ENCODE peak calls at places on chromosomes 3 and 15, in five cellular contexts. W, R, Q, P and A are unnamed samples.

GRCh38 chr3:138465927-138466326 is 31.5 kb downstream of the ESYT3 start:
- DNase-seq in W (no peak), R (no peak), Q (no peak), P (no peak), A (no peak)

GRCh38 chr15:41006479-41006878 is 53.2 kb downstream of the CHAC1 start:
- DNase-seq in W (no peak), R (no peak), Q (no peak), P (no peak), A (no peak)

GRCh38 chr3:63519426-63519825 is 133.0 kb upstream of the SNTN start:
- DNase-seq in W (no peak), R (no peak), Q (no peak), P (no peak), A (no peak)

GRCh38 chr15:42608110-42608531 is 32.7 kb downstream of the STARD9 start:
- DNase-seq in W (peak; percentile 65), R (no peak), Q (no peak), P (no peak), A (peak; percentile 48)

GRCh38 chr3:149506965-149507364 is 32.5 kb downstream of the TM4SF4 start:
- DNase-seq in W (no peak), R (no peak), Q (no peak), P (no peak), A (no peak)

GRCh38 chr15:29089731-29090616 is 179.6 kb downstream of the NSMCE3 start:
- DNase-seq in W (no peak), R (no peak), Q (no peak), P (no peak), A (no peak)

GRCh38 chr3:107942244-107942643 is 148.6 kb downstream of the CD47 start:
- DNase-seq in W (peak; percentile 68), R (no peak), Q (no peak), P (no peak), A (no peak)

GRCh38 chr3:31285808-31286486 is 246.8 kb upstream of the STT3B start:
- DNase-seq in W (no peak), R (no peak), Q (no peak), P (no peak), A (no peak)

GRCh38 chr3:62653806-62654205 is 221.4 kb downstream of the CADPS start:
- DNase-seq in W (no peak), R (no peak), Q (no peak), P (no peak), A (no peak)

GRCh38 chr15:56734013-56734625 is 810 bp upstream of the ZNF280D start:
- DNase-seq in W (no peak), R (no peak), Q (no peak), P (no peak), A (peak; percentile 22)

DNA sequence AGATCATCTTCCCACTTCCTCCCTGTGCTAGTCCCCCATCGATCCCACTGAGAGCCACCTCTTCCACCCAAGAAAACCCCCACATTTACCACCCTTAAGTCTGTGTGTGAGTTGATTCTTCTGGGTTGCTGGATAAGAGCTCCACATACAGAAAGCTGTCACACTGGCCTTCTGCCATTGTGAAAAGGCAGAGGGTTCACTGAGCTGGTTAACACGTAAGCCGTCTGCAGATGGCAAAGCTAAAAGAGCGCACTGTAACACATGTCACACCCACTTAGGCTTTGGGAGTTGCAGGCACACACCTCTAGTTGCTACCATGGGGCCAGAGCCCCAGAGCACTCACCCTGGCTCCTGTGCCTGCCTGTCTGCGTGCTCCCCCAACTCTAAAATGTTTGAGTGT is 309.7 kb upstream of the LRRC3B start:
- DNase-seq in W (no peak), R (no peak), Q (no peak), P (no peak), A (no peak)
- TF ChIP-seq POLR2A in W (no peak), R (no peak), Q (no peak), P (no peak), A (no peak)

DNA sequence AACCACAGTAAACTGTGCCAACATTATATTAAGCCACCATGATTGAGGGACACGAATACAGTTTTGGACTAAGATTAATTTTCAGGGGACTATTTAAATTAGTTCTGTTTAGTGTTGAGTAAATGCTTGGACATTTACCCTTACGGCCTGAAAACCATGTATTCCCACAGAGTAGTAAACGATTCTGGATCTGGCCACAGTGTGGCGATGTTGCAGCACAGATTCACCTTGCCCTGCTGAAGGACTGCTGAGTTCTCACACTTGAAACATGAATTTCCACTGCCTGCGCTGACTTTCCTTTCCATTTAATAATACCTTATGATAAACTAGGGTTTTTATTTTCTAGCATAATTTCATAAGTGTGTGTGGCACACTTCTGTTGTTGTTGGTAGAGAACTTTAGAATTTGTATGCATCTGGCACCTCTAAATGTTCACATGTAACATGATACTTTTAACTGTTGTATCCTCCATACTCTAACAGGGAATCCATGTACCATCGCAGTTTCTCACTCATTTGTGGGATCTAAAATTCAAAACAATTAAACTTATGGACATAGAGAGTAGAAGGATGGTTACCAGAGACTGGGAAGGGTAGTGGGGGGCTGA is 53.9 kb downstream of the C3orf38 start:
- DNase-seq in W (peak; percentile 72), R (peak; percentile 25), Q (peak; percentile 89), P (peak; percentile 66), A (peak; percentile 77)
- TF ChIP-seq POLR2A in W (no peak), R (no peak), Q (no peak), P (no peak), A (no peak)

DNA sequence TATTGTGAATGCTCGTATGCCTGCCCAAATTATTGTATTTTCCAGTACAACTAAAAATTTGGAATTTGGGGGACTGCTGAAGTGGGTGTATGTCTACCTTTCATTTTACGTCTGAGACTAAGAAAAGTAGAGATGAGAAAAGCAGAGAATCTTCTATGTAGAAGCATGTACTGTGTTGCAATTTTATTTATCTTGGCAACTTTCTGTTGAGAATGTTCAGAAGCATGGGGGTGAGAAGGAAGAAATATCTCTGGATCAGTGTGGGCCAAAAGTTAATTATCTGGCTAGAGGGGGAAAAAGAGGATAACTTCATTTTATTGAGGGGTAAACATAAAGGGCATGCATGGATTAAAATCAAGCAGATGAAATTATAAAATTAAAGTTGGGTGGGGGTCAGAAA is 46.7 kb upstream of the ICE2 start:
- DNase-seq in W (no peak), R (no peak), Q (no peak), P (no peak), A (no peak)
- TF ChIP-seq POLR2A in W (no peak), R (no peak), Q (no peak), P (no peak), A (no peak)

DNA sequence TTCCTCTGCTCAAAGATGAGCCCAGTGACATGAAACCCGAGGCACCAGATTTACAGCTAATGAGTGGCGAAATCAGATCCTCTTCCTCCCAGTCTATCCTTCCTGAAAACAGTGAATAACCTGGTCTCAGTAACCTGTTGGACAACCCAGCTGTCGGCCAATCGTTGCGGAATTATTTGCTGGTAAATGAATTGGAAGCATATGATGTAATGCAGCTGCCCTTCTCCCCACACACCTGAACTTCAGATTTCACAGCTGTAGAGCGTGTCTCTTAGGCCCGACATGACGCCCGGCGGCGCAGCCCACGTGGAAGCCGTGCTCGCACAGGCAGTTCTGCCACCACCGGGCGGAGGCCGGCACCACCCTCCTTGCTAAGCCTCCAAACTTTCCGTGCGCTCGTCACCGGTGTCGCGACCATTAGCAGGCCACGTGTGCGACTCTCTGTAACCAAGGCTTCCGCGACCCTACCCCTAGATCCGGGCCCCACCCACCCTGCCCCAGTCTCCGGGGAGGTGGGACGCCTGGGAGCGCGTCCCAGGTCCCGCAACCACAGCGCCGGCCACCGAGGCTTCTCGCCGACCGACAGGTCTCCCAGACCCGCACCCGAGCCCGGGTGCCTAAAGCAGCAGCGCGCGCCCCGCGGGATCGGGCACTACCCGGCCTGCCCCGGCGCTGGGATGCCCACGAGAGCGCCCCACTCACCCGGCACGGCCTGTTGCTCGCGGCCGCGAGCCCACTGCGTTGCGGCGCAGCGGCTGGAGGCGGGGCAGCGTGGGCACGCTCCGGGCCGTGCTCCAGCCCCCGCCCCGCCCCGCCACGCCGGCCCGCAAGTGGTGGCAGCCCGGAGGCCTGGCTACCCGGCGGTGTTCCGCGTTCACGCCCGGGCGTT is at the start of gene RIOX2:
- DNase-seq in W (peak; percentile 62), R (peak; percentile 64), Q (peak; percentile 81), P (peak; percentile 85), A (peak; percentile 67)
- TF ChIP-seq POLR2A in W (peak; percentile 82), R (peak; percentile 89), Q (no peak), P (peak; percentile 67), A (no peak)

GRCh38 chr15:74614744-74615312 is 808 bp upstream of the CLK3 start:
- DNase-seq in W (no peak), R (no peak), Q (peak; percentile 85), P (peak; percentile 76), A (peak; percentile 88)
- TF ChIP-seq POLR2A in W (no peak), R (peak; percentile 9), Q (no peak), P (no peak), A (no peak)

GRCh38 chr3:110732420-110732819 is 339.2 kb upstream of the NECTIN3 start:
- DNase-seq in W (no peak), R (no peak), Q (no peak), P (no peak), A (no peak)

GRCh38 chr3:110736332-110736731 is 335.3 kb upstream of the NECTIN3 start:
- DNase-seq in W (no peak), R (no peak), Q (no peak), P (no peak), A (no peak)

GRCh38 chr3:110731148-110731547 is 340.5 kb upstream of the NECTIN3 start:
- DNase-seq in W (no peak), R (no peak), Q (no peak), P (no peak), A (no peak)

GRCh38 chr3:110734524-110734923 is 337.1 kb upstream of the NECTIN3 start:
- DNase-seq in W (no peak), R (no peak), Q (no peak), P (no peak), A (no peak)

DNA sequence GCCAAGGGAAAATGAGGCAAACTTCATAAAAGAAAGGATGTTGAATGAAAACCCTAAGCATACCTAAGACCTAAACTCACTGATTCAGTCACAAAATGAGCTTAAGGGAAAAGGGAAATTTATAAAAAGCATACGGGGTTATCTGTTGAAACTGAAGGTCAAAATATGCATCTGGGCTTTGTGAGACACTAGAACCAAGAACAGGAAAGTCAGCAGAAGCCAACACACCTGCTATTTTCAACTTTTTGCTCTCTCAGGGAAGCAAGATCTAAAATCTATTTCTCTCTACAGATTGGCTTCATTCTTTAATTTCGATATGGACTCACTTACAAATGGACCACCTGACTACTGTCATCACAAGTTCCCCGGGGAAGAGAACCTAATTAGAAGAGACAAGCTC is 338.6 kb upstream of the NECTIN3 start:
- DNase-seq in W (no peak), R (no peak), Q (no peak), P (no peak), A (no peak)
- TF ChIP-seq POLR2A in W (no peak), R (no peak), Q (no peak), P (no peak), A (no peak)